ENCODE peak calls at places on chromosomes 11 and 22, in seven cellular contexts. I is HCT116, H is SK-N-SH, D is MM.1S, U is GM23338, V is GM23248, E is neural progenitor cell. T is an unnamed sample.

GRCh38 chr11:70002433-70002832 is 75.7 kb upstream of the ANO1 start:
- DNase-seq in I (no peak), H (no peak), D (no peak), U (no peak), V (no peak), E (no peak), T (no peak)

GRCh38 chr11:102153082-102153481 is 42.8 kb downstream of the YAP1 start:
- DNase-seq in I (no peak), H (no peak), D (no peak), U (no peak), V (peak), E (no peak), T (no peak)

GRCh38 chr22:31616315-31616980 is 45.6 kb downstream of the PISD start:
- DNase-seq in I (no peak), H (no peak), D (peak), U (no peak), V (no peak), E (no peak), T (peak)

GRCh38 chr11:31702966-31703365 is 108.2 kb downstream of the PAX6 start:
- DNase-seq in I (no peak), H (no peak), D (no peak), U (no peak), V (peak), E (no peak), T (no peak)

GRCh38 chr11:114008331-114008730 is 33.4 kb downstream of the HTR3A start:
- DNase-seq in I (no peak), H (no peak), D (no peak), U (no peak), V (no peak), E (no peak), T (no peak)

GRCh38 chr22:49500942-49501395 is 326.7 kb downstream of the BRD1 start:
- DNase-seq in I (no peak), H (no peak), D (no peak), U (no peak), V (no peak), E (no peak), T (no peak)

GRCh38 chr11:118791015-118791960 is at the start of gene DDX6:
- DNase-seq in I (peak), H (peak), D (peak), U (peak), V (peak), E (peak), T (peak)

GRCh38 chr22:20237480-20238440 is 30.4 kb downstream of the RTN4R start:
- DNase-seq in I (no peak), H (no peak), D (no peak), U (no peak), V (no peak), E (no peak), T (no peak)

GRCh38 chr11:92838655-92839334 is 130.7 kb upstream of the MTNR1B start:
- DNase-seq in I (no peak), H (no peak), D (no peak), U (peak), V (no peak), E (peak), T (no peak)

GRCh38 chr11:56783448-56784041 is 35.0 kb upstream of the OR9G4 start:
- DNase-seq in I (peak), H (peak), D (peak), U (peak), V (peak), E (peak), T (peak)

GRCh38 chr11:15367695-15368094 is 253.0 kb downstream of the INSC start:
- DNase-seq in I (no peak), H (no peak), D (no peak), U (peak), V (no peak), E (no peak), T (no peak)

GRCh38 chr11:44625759-44626523 is 60.5 kb downstream of the CD82 start:
- DNase-seq in I (no peak), H (no peak), D (no peak), U (no peak), V (no peak), E (no peak), T (peak)

GRCh38 chr11:86570020-86570419 is 102.4 kb downstream of the ME3 start:
- DNase-seq in I (no peak), H (no peak), D (no peak), U (no peak), V (no peak), E (peak), T (peak)

GRCh38 chr11:110432713-110433392 is 3.1 kb downstream of the FDX1 start:
- DNase-seq in I (no peak), H (peak), D (no peak), U (no peak), V (no peak), E (peak), T (no peak)

GRCh38 chr11:110156503-110156902 is 63.3 kb downstream of the ZC3H12C start:
- DNase-seq in I (no peak), H (no peak), D (no peak), U (no peak), V (no peak), E (no peak), T (no peak)

GRCh38 chr22:19195796-19196731 is 17.5 kb upstream of the SLC25A1 start:
- DNase-seq in I (no peak), H (no peak), D (no peak), U (no peak), V (no peak), E (no peak), T (no peak)

GRCh38 chr11:116742104-116742503 is 30.7 kb downstream of the BUD13 start:
- DNase-seq in I (no peak), H (no peak), D (no peak), U (peak), V (peak), E (no peak), T (no peak)

GRCh38 chr22:42697542-42698013 is 23.1 kb downstream of the A4GALT start:
- DNase-seq in I (peak), H (no peak), D (no peak), U (no peak), V (peak), E (no peak), T (peak)

GRCh38 chr11:44911031-44911814 is 39.5 kb downstream of the TP53I11 start:
- DNase-seq in I (peak), H (peak), D (peak), U (peak), V (peak), E (peak), T (peak)

GRCh38 chr11:84757711-84758110 is 869.4 kb downstream of the DLG2 start:
- DNase-seq in I (no peak), H (no peak), D (no peak), U (no peak), V (no peak), E (no peak), T (no peak)

GRCh38 chr11:43681543-43681942 is 1.0 kb downstream of the HSD17B12 start:
- DNase-seq in I (no peak), H (no peak), D (no peak), U (peak), V (peak), E (no peak), T (peak)

GRCh38 chr11:62340269-62340901 is 3.1 kb downstream of the ASRGL1 start:
- DNase-seq in I (peak), H (peak), D (peak), U (peak), V (peak), E (peak), T (peak)

GRCh38 chr11:47348859-47349258 is 3.6 kb downstream of the MYBPC3 start:
- DNase-seq in I (peak), H (peak), D (peak), U (peak), V (peak), E (peak), T (no peak)

GRCh38 chr22:23246982-23247766 is 66.9 kb downstream of the BCR start:
- DNase-seq in I (no peak), H (no peak), D (no peak), U (no peak), V (no peak), E (no peak), T (no peak)

GRCh38 chr22:44746061-44746789 is 6.2 kb upstream of the ARHGAP8 start:
- DNase-seq in I (no peak), H (no peak), D (no peak), U (no peak), V (no peak), E (no peak), T (no peak)

GRCh38 chr22:30943368-30943767 is 25.2 kb downstream of the MORC2 start:
- DNase-seq in I (no peak), H (no peak), D (no peak), U (no peak), V (no peak), E (no peak), T (no peak)

GRCh38 chr22:50304528-50305392 is 2.7 kb downstream of the PLXNB2 start:
- DNase-seq in I (no peak), H (no peak), D (no peak), U (no peak), V (peak), E (no peak), T (peak)

GRCh38 chr11:3659595-3660515 is 11.3 kb downstream of the CHRNA10 start:
- DNase-seq in I (no peak), H (no peak), D (no peak), U (no peak), V (no peak), E (no peak), T (no peak)

GRCh38 chr11:1202154-1202775 is 20.6 kb upstream of the MUC5B start:
- DNase-seq in I (no peak), H (peak), D (no peak), U (no peak), V (peak), E (no peak), T (no peak)

GRCh38 chr11:45988922-45989321 is 66.5 kb downstream of the LARGE2 start:
- DNase-seq in I (no peak), H (no peak), D (no peak), U (no peak), V (no peak), E (no peak), T (no peak)

GRCh38 chr11:13007702-13008435 is 1.2 kb upstream of the RASSF10 start:
- DNase-seq in I (no peak), H (no peak), D (no peak), U (no peak), V (no peak), E (no peak), T (peak)

GRCh38 chr11:57460756-57461749 is 725 bp downstream of the RTN4RL2 start:
- DNase-seq in I (no peak), H (no peak), D (no peak), U (peak), V (no peak), E (peak), T (no peak)

GRCh38 chr22:29225422-29226090 is 19.9 kb downstream of the EMID1 start:
- DNase-seq in I (no peak), H (peak), D (no peak), U (no peak), V (peak), E (no peak), T (peak)

GRCh38 chr22:22085702-22086500 is 103.3 kb upstream of the TOP3B start:
- DNase-seq in I (peak), H (peak), D (no peak), U (no peak), V (peak), E (no peak), T (no peak)

GRCh38 chr11:128509990-128510389 is 77.4 kb downstream of the ETS1 start:
- DNase-seq in I (no peak), H (no peak), D (no peak), U (no peak), V (peak), E (no peak), T (no peak)
- H3K4me3 ChIP-seq in I (no peak), H (no peak), D (no peak), U (no peak), V (no peak), E (no peak), T (no peak)

GRCh38 chr11:126375726-126376125 is 20.2 kb downstream of the ST3GAL4 start:
- DNase-seq in I (no peak), H (no peak), D (no peak), U (no peak), V (no peak), E (no peak), T (no peak)
- TF ChIP-seq EZH2phosphoT487 in I (no peak), H (no peak), D (no peak), U (no peak), V (no peak), E (no peak), T (no peak)

GRCh38 chr11:125264091-125265022 is 99.8 kb downstream of the PKNOX2 start:
- DNase-seq in I (no peak), H (no peak), D (no peak), U (no peak), V (no peak), E (peak), T (no peak)

GRCh38 chr11:125262194-125262824 is 97.8 kb downstream of the PKNOX2 start:
- DNase-seq in I (no peak), H (no peak), D (no peak), U (no peak), V (no peak), E (peak), T (peak)

GRCh38 chr11:125261471-125262087 is 97.0 kb downstream of the PKNOX2 start:
- DNase-seq in I (no peak), H (no peak), D (no peak), U (no peak), V (no peak), E (peak), T (no peak)

GRCh38 chr11:125263268-125263790 is 98.8 kb downstream of the PKNOX2 start:
- DNase-seq in I (no peak), H (peak), D (no peak), U (peak), V (peak), E (peak), T (peak)

DNA sequence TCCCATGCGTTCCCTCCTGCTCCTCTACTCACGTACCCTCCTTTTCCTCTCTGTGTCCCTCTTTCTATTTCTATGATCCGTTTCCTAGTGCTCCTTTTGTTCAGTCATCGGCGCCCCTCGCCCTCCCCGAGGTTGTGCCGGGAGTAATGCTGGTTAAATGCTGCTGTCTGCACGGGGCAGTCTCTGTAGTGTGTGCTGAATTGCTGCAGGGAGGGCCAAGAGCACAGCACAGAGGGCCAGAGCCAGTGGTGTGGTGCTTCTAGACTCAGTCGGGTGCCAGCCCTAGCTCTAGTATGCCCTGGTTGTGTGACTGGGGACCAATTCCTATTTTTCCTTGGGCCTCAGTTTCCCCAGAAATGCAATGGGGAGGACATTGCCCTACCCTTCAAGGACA is 98.3 kb downstream of the PKNOX2 start:
- DNase-seq in I (no peak), H (no peak), D (no peak), U (no peak), V (peak), E (peak), T (peak)
- H3K4me3 ChIP-seq in I (no peak), H (no peak), D (no peak), U (peak), V (no peak), E (peak), T (no peak)

GRCh38 chr11:131661137-131661536 is 290.7 kb downstream of the NTM start:
- DNase-seq in I (no peak), H (no peak), D (no peak), U (no peak), V (peak), E (no peak), T (no peak)
- TF ChIP-seq EZH2phosphoT487 in I (no peak), H (no peak), D (no peak), U (no peak), V (no peak), E (no peak), T (no peak)

DNA sequence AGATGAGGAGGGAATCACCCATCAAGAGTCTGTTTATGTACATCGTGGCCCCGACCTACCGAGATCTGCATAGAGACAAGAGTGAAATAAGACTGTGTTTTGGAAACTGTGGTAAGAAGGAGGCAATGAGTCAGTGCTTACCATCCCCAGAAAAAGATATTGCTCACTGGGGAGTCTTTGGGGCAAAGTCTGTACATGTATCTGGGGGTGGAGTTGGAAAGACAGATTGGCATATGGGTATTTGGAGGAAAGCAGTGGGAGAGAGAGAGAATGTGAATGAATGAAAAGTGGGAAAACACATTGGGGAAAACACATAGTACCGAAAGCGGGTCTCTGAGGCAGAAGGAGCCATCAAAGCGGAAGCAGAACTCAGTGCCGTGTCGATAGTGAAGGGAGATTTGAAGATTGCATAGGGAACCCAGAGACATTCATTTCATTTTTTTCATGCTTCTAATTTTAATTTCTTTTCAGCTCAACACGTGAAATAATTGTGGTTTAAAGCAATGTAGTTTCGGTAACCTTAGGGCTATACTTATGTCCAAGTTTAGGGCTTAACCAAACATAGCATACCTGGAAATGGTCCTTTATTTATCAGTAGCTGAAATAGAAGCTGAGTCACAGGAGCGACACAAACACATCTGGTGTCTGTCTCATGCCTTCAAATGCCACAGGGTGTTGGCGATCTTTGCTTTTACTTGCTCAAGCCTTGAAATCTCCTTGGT is 98.6 kb upstream of the CD44 start:
- DNase-seq in I (no peak), H (no peak), D (peak), U (no peak), V (peak), E (no peak), T (no peak)
- H3K4me3 ChIP-seq in I (no peak), H (no peak), D (peak), U (no peak), V (no peak), E (no peak), T (no peak)

GRCh38 chr11:124670732-124671131 is 2.8 kb downstream of the SIAE start:
- DNase-seq in I (no peak), H (no peak), D (peak), U (peak), V (peak), E (no peak), T (no peak)
- TF ChIP-seq EZH2phosphoT487 in I (no peak), H (no peak), D (no peak), U (no peak), V (no peak), E (no peak), T (no peak)

T was measured in hepatocyte.